ENCODE peak calls at places on chromosomes 12 and 14, in four cellular contexts. One of them, this sample, is unnamed.

GRCh38 chr12:50639721-50640120 is 124.2 kb upstream of the ATF1 start:
- DNase-seq in fibroblast of lung: no peak
- DNase-seq in heart left ventricle: no peak
- DNase-seq in right cardiac atrium: no peak
- DNase-seq in this sample: no peak

GRCh38 chr14:75306917-75307699 is 28.5 kb downstream of the FOS start:
- DNase-seq in right cardiac atrium: no peak
- DNase-seq in heart left ventricle: no peak
- DNase-seq in fibroblast of lung: no peak
- DNase-seq in this sample: no peak

GRCh38 chr14:24513009-24513408 is 4.9 kb upstream of the CMA1 start:
- DNase-seq in heart left ventricle: no peak
- DNase-seq in right cardiac atrium: no peak
- DNase-seq in fibroblast of lung: no peak
- DNase-seq in this sample: no peak

GRCh38 chr14:59363545-59364226 is 101.5 kb downstream of the GPR135 start:
- DNase-seq in right cardiac atrium: no peak
- DNase-seq in heart left ventricle: no peak
- DNase-seq in fibroblast of lung: peak; percentile 57
- DNase-seq in this sample: no peak

GRCh38 chr12:24918596-24918995 is 30.3 kb downstream of the BCAT1 start:
- DNase-seq in heart left ventricle: no peak
- DNase-seq in right cardiac atrium: no peak
- DNase-seq in fibroblast of lung: no peak
- DNase-seq in this sample: no peak

GRCh38 chr14:81400852-81401251 is 728 bp upstream of the STON2 start:
- DNase-seq in fibroblast of lung: peak; percentile 99
- DNase-seq in right cardiac atrium: peak; percentile 74
- DNase-seq in heart left ventricle: peak; percentile 56
- DNase-seq in this sample: peak; percentile 19

GRCh38 chr12:1115471-1116242 is 124.6 kb downstream of the ERC1 start:
- DNase-seq in fibroblast of lung: peak; percentile 78
- DNase-seq in right cardiac atrium: no peak
- DNase-seq in heart left ventricle: no peak
- DNase-seq in this sample: no peak

GRCh38 chr14:33460119-33460518 is 490.8 kb downstream of the EGLN3 start:
- DNase-seq in heart left ventricle: no peak
- DNase-seq in fibroblast of lung: peak; percentile 13
- DNase-seq in right cardiac atrium: no peak
- DNase-seq in this sample: no peak

GRCh38 chr12:38850463-38850862 is 54.9 kb downstream of the CPNE8 start:
- DNase-seq in fibroblast of lung: peak; percentile 21
- DNase-seq in heart left ventricle: no peak
- DNase-seq in right cardiac atrium: no peak
- DNase-seq in this sample: no peak

GRCh38 chr12:7497661-7498060 is 5.9 kb downstream of the CD163 start:
- DNase-seq in heart left ventricle: no peak
- DNase-seq in right cardiac atrium: no peak
- DNase-seq in fibroblast of lung: peak; percentile 7
- DNase-seq in this sample: no peak

GRCh38 chr14:81529391-81529790 is 4.3 kb downstream of the SEL1L start:
- DNase-seq in heart left ventricle: no peak
- DNase-seq in fibroblast of lung: no peak
- DNase-seq in right cardiac atrium: no peak
- DNase-seq in this sample: no peak

GRCh38 chr12:32265920-32266319 is 133.4 kb upstream of the FGD4 start:
- DNase-seq in right cardiac atrium: no peak
- DNase-seq in heart left ventricle: no peak
- DNase-seq in fibroblast of lung: no peak
- DNase-seq in this sample: no peak

GRCh38 chr12:111971800-111972199 is 41.2 kb downstream of the TMEM116 start:
- DNase-seq in right cardiac atrium: no peak
- DNase-seq in fibroblast of lung: no peak
- DNase-seq in heart left ventricle: no peak
- DNase-seq in this sample: no peak

GRCh38 chr12:34405286-34406227 is 383.3 kb downstream of the ALG10 start:
- DNase-seq in heart left ventricle: peak; percentile 7
- DNase-seq in fibroblast of lung: no peak
- DNase-seq in right cardiac atrium: peak; percentile 32
- DNase-seq in this sample: no peak

GRCh38 chr12:101582937-101583336 is 11.8 kb upstream of the MYBPC1 start:
- DNase-seq in fibroblast of lung: no peak
- DNase-seq in right cardiac atrium: no peak
- DNase-seq in heart left ventricle: no peak
- DNase-seq in this sample: no peak

GRCh38 chr12:26906704-26907103 is 31.1 kb downstream of the INTS13 start:
- DNase-seq in heart left ventricle: no peak
- DNase-seq in right cardiac atrium: no peak
- DNase-seq in fibroblast of lung: no peak
- DNase-seq in this sample: no peak

GRCh38 chr12:44000309-44000952 is 164.6 kb downstream of the TMEM117 start:
- DNase-seq in right cardiac atrium: no peak
- DNase-seq in heart left ventricle: no peak
- DNase-seq in fibroblast of lung: peak; percentile 25
- DNase-seq in this sample: no peak

GRCh38 chr14:28603606-28604005 is 163.0 kb upstream of the FOXG1 start:
- DNase-seq in right cardiac atrium: no peak
- DNase-seq in fibroblast of lung: peak; percentile 22
- DNase-seq in heart left ventricle: no peak
- DNase-seq in this sample: no peak

GRCh38 chr12:117685115-117685926 is 283.5 kb downstream of the KSR2 start:
- DNase-seq in fibroblast of lung: peak; percentile 91
- DNase-seq in heart left ventricle: no peak
- DNase-seq in right cardiac atrium: peak; percentile 65
- DNase-seq in this sample: no peak

GRCh38 chr14:33465952-33466700 is 484.7 kb downstream of the EGLN3 start:
- DNase-seq in right cardiac atrium: no peak
- DNase-seq in fibroblast of lung: peak; percentile 84
- DNase-seq in heart left ventricle: no peak
- DNase-seq in this sample: no peak

GRCh38 chr14:91225025-91225424 is 19.5 kb downstream of the GPR68 start:
- DNase-seq in heart left ventricle: no peak
- DNase-seq in fibroblast of lung: peak; percentile 38
- DNase-seq in right cardiac atrium: no peak
- DNase-seq in this sample: no peak

GRCh38 chr12:104643921-104644669 is 187.3 kb downstream of the CHST11 start:
- DNase-seq in fibroblast of lung: no peak
- DNase-seq in heart left ventricle: no peak
- DNase-seq in right cardiac atrium: peak; percentile 59
- DNase-seq in this sample: no peak

GRCh38 chr12:45327823-45328383 is 112.0 kb downstream of the ANO6 start:
- DNase-seq in right cardiac atrium: no peak
- DNase-seq in fibroblast of lung: peak; percentile 48
- DNase-seq in heart left ventricle: no peak
- DNase-seq in this sample: no peak
- H3K27ac ChIP-seq in right cardiac atrium: no peak overlapping the region
- H3K27ac ChIP-seq in fibroblast of lung: no peak overlapping the region
- H3K27ac ChIP-seq in heart left ventricle: no peak overlapping the region
- H3K27ac ChIP-seq in this sample: no peak overlapping the region

GRCh38 chr12:120342567-120343537 is 15.3 kb upstream of the PLA2G1B start:
- DNase-seq in right cardiac atrium: no peak
- DNase-seq in fibroblast of lung: no peak
- DNase-seq in heart left ventricle: no peak
- DNase-seq in this sample: no peak
- H3K4me3 ChIP-seq in right cardiac atrium: no peak overlapping the region
- H3K4me3 ChIP-seq in fibroblast of lung: no peak overlapping the region
- H3K4me3 ChIP-seq in heart left ventricle: no peak overlapping the region
- H3K4me3 ChIP-seq in this sample: no peak overlapping the region

DNA sequence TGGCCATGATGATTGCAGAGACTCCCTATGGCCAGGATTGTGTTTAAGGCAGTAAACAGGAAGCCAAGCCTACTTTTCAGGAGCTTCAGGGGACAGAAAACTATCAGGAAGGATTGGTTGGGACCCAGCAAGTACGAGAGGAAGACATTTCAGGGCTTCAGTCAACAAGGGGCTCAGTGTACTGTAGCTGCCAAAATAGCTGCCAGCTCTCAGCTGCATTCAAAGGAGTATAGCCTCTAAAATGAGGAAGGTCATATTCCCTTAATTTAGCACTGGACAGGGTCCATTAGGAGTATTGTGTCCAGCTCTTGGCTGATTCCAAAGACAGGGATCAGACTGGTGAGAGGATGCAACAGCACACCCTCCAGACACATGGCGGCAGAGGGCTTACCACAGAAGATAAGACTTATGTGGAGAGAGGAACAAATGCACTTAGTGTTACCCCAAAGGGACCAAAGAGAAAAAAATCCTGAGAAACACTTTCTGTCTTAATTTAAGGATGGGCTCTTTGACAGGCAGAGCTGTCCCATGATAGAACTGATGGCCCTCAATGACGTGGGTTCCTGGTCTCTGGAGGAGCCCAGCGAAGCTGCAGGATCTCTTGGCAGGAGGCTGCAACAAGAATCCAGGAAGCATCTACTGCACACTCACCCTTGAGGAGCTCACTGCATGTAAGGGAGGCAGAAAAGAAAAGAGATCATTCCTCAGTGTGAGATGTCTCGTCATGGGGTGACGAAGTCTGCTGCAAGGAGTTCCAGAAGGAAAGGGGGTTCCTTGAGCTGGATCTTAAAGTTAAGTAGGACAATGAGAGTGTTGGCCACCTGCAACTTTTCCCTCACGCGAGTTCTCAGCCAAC is 14.8 kb downstream of the BDKRB1 start:
- DNase-seq in heart left ventricle: no peak
- DNase-seq in fibroblast of lung: peak; percentile 65
- DNase-seq in right cardiac atrium: no peak
- DNase-seq in this sample: no peak
- H3K4me1 ChIP-seq in heart left ventricle: no peaks in the 10 kb centered on the region
- H3K4me1 ChIP-seq in fibroblast of lung: peaks cover 20% of the 10 kb centered on the region
- H3K4me1 ChIP-seq in right cardiac atrium: no peaks in the 10 kb centered on the region
- H3K4me1 ChIP-seq in this sample: peaks cover 7% of the 10 kb centered on the region

DNA sequence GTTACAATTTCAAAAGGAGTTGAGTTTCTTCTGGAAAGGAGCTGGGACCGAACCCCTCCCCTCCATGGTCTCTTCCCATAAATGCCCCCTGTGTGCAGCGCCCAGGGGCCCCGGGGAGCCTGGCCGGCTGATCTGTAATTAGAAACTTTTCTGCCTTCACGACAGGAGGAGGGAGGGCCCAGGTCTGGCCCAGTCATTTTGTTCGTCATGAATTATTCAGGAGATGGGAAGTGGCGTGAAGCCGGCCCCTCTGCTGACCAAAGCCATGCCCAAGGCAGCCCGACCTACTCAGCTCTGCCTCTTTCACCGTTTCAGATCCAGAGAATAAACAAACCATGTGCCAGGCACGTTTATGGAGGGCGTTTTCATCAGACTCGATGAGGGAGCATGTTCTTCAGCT is 33.3 kb upstream of the MSI1 start:
- DNase-seq in fibroblast of lung: peak; percentile 41
- DNase-seq in heart left ventricle: no peak
- DNase-seq in right cardiac atrium: no peak
- DNase-seq in this sample: no peak
- H3K27ac ChIP-seq in fibroblast of lung: no peak overlapping the region
- H3K27ac ChIP-seq in heart left ventricle: no peak overlapping the region
- H3K27ac ChIP-seq in right cardiac atrium: no peak overlapping the region
- H3K27ac ChIP-seq in this sample: no peak overlapping the region